ENCODE peak calls at places on chromosomes 6 and 20, in six cellular contexts. A is T follicular helper cell; F is mammary epithelial cell; I is HFFc6; U is stimulated activated naive B cell treated with anti-CD40 and anti-IgM and Interleukin-4, amounts not matched to agents 10 μg/mL and 1 μg/mL and 100 μg/mL, for 72 hours; E is naive thymus-derived CD4-positive, alpha-beta T cell. D is an unnamed sample.
A peak's percentile ranks its signal among the peaks of the same experiment; 100 is the strongest.

GRCh38 chr6:54892831-54893230 is 46.3 kb downstream of the FAM83B start:
- DNase-seq in U (no peak), E (no peak), I (peak; percentile 89), F (peak; percentile 99), A (no peak), D (no peak)

GRCh38 chr6:33183071-33183683 is 9.1 kb downstream of the COL11A2 start:
- DNase-seq in E (no peak), U (no peak), A (no peak), F (no peak), I (no peak), D (no peak)

GRCh38 chr6:26044140-26045045 is 42.8 kb upstream of the HFE start:
- DNase-seq in U (peak; percentile 28), A (peak; percentile 35), F (no peak), I (peak; percentile 11), E (peak; percentile 23), D (no peak)

GRCh38 chr6:106117579-106117978 is 31.4 kb downstream of the PRDM1 start:
- DNase-seq in U (no peak), F (no peak), I (no peak), A (peak; percentile 48), E (no peak), D (peak; percentile 42)

GRCh38 chr6:170210026-170210390 is 80.9 kb downstream of the DLL1 start:
- DNase-seq in A (no peak), E (no peak), F (no peak), U (no peak), I (no peak), D (no peak)

GRCh38 chr6:20246107-20246506 is 33.8 kb upstream of the MBOAT1 start:
- DNase-seq in I (no peak), A (no peak), U (no peak), F (no peak), E (no peak), D (no peak)

GRCh38 chr6:43699564-43700186 is 12.1 kb upstream of the MRPS18A start:
- DNase-seq in U (no peak), F (no peak), I (no peak), E (no peak), A (no peak), D (no peak)

GRCh38 chr20:32157611-32158010 is 48.1 kb downstream of the TM9SF4 start:
- DNase-seq in F (no peak), E (no peak), I (no peak), A (no peak), U (no peak), D (no peak)

GRCh38 chr20:15475483-15475882 is 1097.8 kb downstream of the KIF16B start:
- DNase-seq in U (peak; percentile 1), F (peak; percentile 43), A (no peak), I (no peak), E (no peak), D (no peak)

GRCh38 chr20:1876217-1876921 is 18.8 kb upstream of the SIRPA start:
- DNase-seq in U (no peak), E (no peak), I (no peak), F (peak; percentile 75), A (no peak), D (no peak)

GRCh38 chr6:15464211-15464725 is 198.6 kb downstream of the DTNBP1 start:
- DNase-seq in I (no peak), A (peak; percentile 49), F (no peak), U (no peak), E (peak; percentile 36), D (peak; percentile 44)

GRCh38 chr20:44200371-44200770 is 10.2 kb downstream of the OSER1 start:
- DNase-seq in E (no peak), I (peak; percentile 9), U (no peak), F (no peak), A (no peak), D (no peak)

GRCh38 chr6:30752164-30752927 is 8.0 kb upstream of the IER3 start:
- DNase-seq in I (peak; percentile 100), A (no peak), U (no peak), F (peak; percentile 100), E (no peak), D (no peak)

GRCh38 chr6:139468178-139468577 is 93.7 kb upstream of the CITED2 start:
- DNase-seq in U (no peak), F (peak; percentile 32), A (no peak), E (no peak), I (no peak), D (no peak)

GRCh38 chr6:74946961-74947360 is 258.9 kb downstream of the COL12A1 start:
- DNase-seq in E (no peak), F (peak; percentile 82), A (no peak), U (no peak), I (peak; percentile 44), D (no peak)

GRCh38 chr6:138685781-138686180 is 87.8 kb upstream of the CCDC28A start:
- DNase-seq in F (no peak), I (no peak), E (no peak), A (no peak), U (no peak), D (no peak)

GRCh38 chr6:135261872-135262725 is 81.0 kb downstream of the MYB start:
- DNase-seq in E (no peak), F (no peak), U (no peak), A (no peak), I (no peak), D (no peak)

GRCh38 chr6:142444388-142444787 is 142.6 kb downstream of the ADGRG6 start:
- DNase-seq in E (no peak), I (no peak), U (no peak), F (no peak), A (no peak), D (no peak)

GRCh38 chr6:87908978-87909802 is 138.5 kb upstream of the SPACA1 start:
- DNase-seq in I (no peak), A (no peak), F (no peak), E (no peak), U (no peak), D (no peak)

D was measured in GM13976.